ENCODE peak calls at places on chromosomes 7 and 10, in ten cellular contexts. S is ecto neural progenitor cell; X is choroid plexus epithelial cell; R is WTC11; O is effector CD4-positive, alpha-beta T cell; C is thyroid gland; K is ureter; Z is AG08395; L is stimulated activated CD4-positive, alpha-beta T cell treated with anti-CD3 and anti-CD28 coated beads, Interleukin-15, amount 100 ng/mL, for 48 hours; H is NCI-H774. F is an unnamed sample.

GRCh38 chr7:39733881-39734571 is 110.7 kb downstream of the RALA start:
- DNase-seq in X (peak; percentile 88), L (no peak), Z (peak; percentile 64), K (no peak), S (no peak), O (peak; percentile 20), C (no peak), H (no peak), R (no peak), F (no peak)

GRCh38 chr7:25314094-25314708 is 85.9 kb upstream of the NPVF start:
- DNase-seq in C (no peak), L (no peak), H (no peak), X (no peak), O (no peak), S (no peak), R (no peak), K (no peak), Z (no peak), F (no peak)

GRCh38 chr7:33907625-33908024 is 2.3 kb downstream of the BMPER start:
- DNase-seq in O (no peak), R (no peak), L (no peak), C (no peak), K (no peak), X (no peak), Z (no peak), H (no peak), S (no peak), F (no peak)

GRCh38 chr10:123995461-123996131 is 97.8 kb downstream of the CHST15 start:
- DNase-seq in R (peak; percentile 76), X (peak; percentile 78), H (peak; percentile 17), O (no peak), C (peak; percentile 55), S (peak; percentile 78), L (no peak), Z (peak; percentile 83), K (peak; percentile 44), F (no peak)

GRCh38 chr7:29883462-29884398 is 77.4 kb downstream of the WIPF3 start:
- DNase-seq in R (peak; percentile 71), L (no peak), C (peak; percentile 56), H (no peak), X (no peak), S (peak; percentile 73), K (no peak), O (no peak), Z (no peak), F (no peak)

GRCh38 chr10:131961047-131961776 is 20.5 kb downstream of the BNIP3 start:
- DNase-seq in H (no peak), K (no peak), S (no peak), L (no peak), O (no peak), Z (no peak), C (no peak), X (no peak), R (no peak), F (no peak)

GRCh38 chr10:14648042-14648765 is 126.5 kb downstream of the FAM107B start:
- DNase-seq in R (peak; percentile 18), K (peak; percentile 67), Z (peak; percentile 69), O (peak; percentile 68), H (peak; percentile 90), L (peak; percentile 39), X (peak; percentile 84), C (peak; percentile 74), S (peak; percentile 82), F (peak; percentile 85)

GRCh38 chr10:129870926-129871660 is 93.0 kb downstream of the EBF3 start:
- DNase-seq in R (no peak), L (no peak), X (peak; percentile 5), H (no peak), O (no peak), S (no peak), K (no peak), C (no peak), Z (peak; percentile 70), F (no peak)

GRCh38 chr10:17981766-17982380 is 30.2 kb downstream of the SLC39A12 start:
- DNase-seq in S (no peak), Z (peak; percentile 82), K (no peak), L (no peak), C (no peak), H (no peak), R (no peak), X (peak; percentile 91), O (no peak), F (no peak)

GRCh38 chr7:66016131-66016461 is 34.1 kb upstream of the GUSB start:
- DNase-seq in S (no peak), X (peak; percentile 17), L (no peak), C (no peak), H (no peak), K (no peak), Z (peak; percentile 23), R (no peak), O (no peak), F (no peak)

GRCh38 chr10:28072573-28072972 is 73.7 kb upstream of the ODAD2 start:
- DNase-seq in O (no peak), X (no peak), C (no peak), L (no peak), S (no peak), H (no peak), Z (peak; percentile 33), R (no peak), K (no peak), F (no peak)

GRCh38 chr10:97319671-97320479 is 804 bp downstream of the FRAT1 start:
- DNase-seq in K (peak; percentile 54), O (peak; percentile 49), C (peak; percentile 61), Z (peak; percentile 34), S (peak; percentile 80), X (peak; percentile 14), H (no peak), L (no peak), R (peak; percentile 76), F (peak; percentile 65)

GRCh38 chr7:46131916-46132795 is 211.1 kb upstream of the IGFBP3 start:
- DNase-seq in C (peak; percentile 61), X (peak; percentile 67), Z (peak; percentile 7), L (no peak), R (peak; percentile 31), H (no peak), K (no peak), O (no peak), S (peak; percentile 54), F (no peak)

GRCh38 chr10:133362846-133363245 is 5.0 kb upstream of the FUOM start:
- DNase-seq in O (no peak), R (no peak), L (no peak), Z (no peak), S (no peak), C (no peak), K (no peak), X (no peak), H (no peak), F (no peak)

GRCh38 chr7:98681951-98682350 is 64.9 kb downstream of the NPTX2 start:
- DNase-seq in S (no peak), Z (no peak), R (no peak), C (no peak), X (no peak), L (no peak), H (peak; percentile 82), O (no peak), K (no peak), F (no peak)

GRCh38 chr7:28369523-28369922 is 42.8 kb upstream of the CREB5 start:
- DNase-seq in R (no peak), C (no peak), Z (no peak), H (no peak), S (no peak), K (no peak), L (no peak), X (no peak), O (no peak), F (no peak)

F was measured in naive thymus-derived CD8-positive, alpha-beta T cell.